ENCODE peak calls at places on chromosomes 4 and X, in seven cellular contexts. L is right cardiac atrium; G is naive thymus-derived CD4-positive, alpha-beta T cell; S is lower lobe of right lung; T is lung; X is heart right ventricle; B is fibroblast of lung. E is an unnamed sample.

GRCh38 chr4:8541981-8542715 is 38.0 kb upstream of the GPR78 start:
- DNase-seq in L (no peak), G (no peak), S (no peak), T (no peak), X (no peak), B (no peak), E (no peak)

GRCh38 chrX:129876734-129877395 is 29.1 kb upstream of the UTP14A start:
- DNase-seq in L (no peak), G (no peak), S (no peak), T (peak; percentile 29), X (no peak), B (peak; percentile 2), E (no peak)

GRCh38 chrX:139932077-139932900 is 564 bp downstream of the ATP11C start:
- DNase-seq in L (peak; percentile 52), G (peak; percentile 43), S (peak; percentile 62), T (peak; percentile 29), X (peak; percentile 44), B (peak; percentile 30), E (no peak)

GRCh38 chrX:19121898-19122640 is at the start of gene ADGRG2:
- DNase-seq in L (peak; percentile 56), G (no peak), S (peak; percentile 54), T (peak; percentile 31), X (peak; percentile 30), B (peak; percentile 24), E (no peak)

GRCh38 chr4:2837904-2838496 is 5.6 kb upstream of the ADD1 start:
- DNase-seq in L (no peak), G (peak; percentile 86), S (peak; percentile 70), T (no peak), X (peak; percentile 27), B (peak; percentile 59), E (no peak)

GRCh38 chr4:148998719-148999118 is 556.5 kb upstream of the NR3C2 start:
- DNase-seq in L (no peak), G (no peak), S (no peak), T (no peak), X (no peak), B (peak; percentile 24), E (no peak)

GRCh38 chr4:56755901-56756300 is 65.6 kb downstream of the SPINK2 start:
- DNase-seq in L (no peak), G (no peak), S (no peak), T (no peak), X (no peak), B (no peak), E (no peak)

GRCh38 chr4:113644398-113644797 is 117.1 kb downstream of the CAMK2D start:
- DNase-seq in L (no peak), G (no peak), S (no peak), T (no peak), X (no peak), B (no peak), E (no peak)

GRCh38 chrX:5724123-5724522 is 504.5 kb downstream of the NLGN4X start:
- DNase-seq in L (no peak), G (no peak), S (no peak), T (no peak), X (no peak), B (no peak), E (no peak)

GRCh38 chr4:6974138-6974848 is 64.7 kb downstream of the TBC1D14 start:
- DNase-seq in L (peak; percentile 81), G (peak; percentile 74), S (peak; percentile 74), T (peak; percentile 83), X (peak; percentile 79), B (peak; percentile 90), E (no peak)

GRCh38 chr4:6991771-6992557 is 51.2 kb upstream of the TADA2B start:
- DNase-seq in L (peak; percentile 37), G (no peak), S (no peak), T (no peak), X (no peak), B (peak; percentile 85), E (no peak)

GRCh38 chr4:118888666-118889312 is at the start of gene SYNPO2:
- DNase-seq in L (peak; percentile 87), G (peak; percentile 11), S (peak; percentile 68), T (peak; percentile 57), X (peak; percentile 84), B (peak; percentile 84), E (no peak)

GRCh38 chr4:168440442-168441264 is 39.6 kb downstream of the DDX60L start:
- DNase-seq in L (no peak), G (no peak), S (no peak), T (no peak), X (no peak), B (peak; percentile 20), E (no peak)

GRCh38 chr4:55947912-55948725 is 626 bp upstream of the CEP135 start:
- DNase-seq in L (no peak), G (peak; percentile 81), S (no peak), T (no peak), X (no peak), B (peak; percentile 95), E (no peak)

GRCh38 chrX:10603612-10604011 is 16.8 kb downstream of the MID1 start:
- DNase-seq in L (no peak), G (no peak), S (no peak), T (no peak), X (no peak), B (no peak), E (no peak)

GRCh38 chrX:10608099-10608498 is 12.3 kb downstream of the MID1 start:
- DNase-seq in L (no peak), G (no peak), S (no peak), T (no peak), X (no peak), B (peak; percentile 93), E (no peak)

GRCh38 chrX:10602646-10603045 is 17.7 kb downstream of the MID1 start:
- DNase-seq in L (no peak), G (no peak), S (no peak), T (no peak), X (no peak), B (no peak), E (no peak)

GRCh38 chrX:10611441-10612090 is 8.8 kb downstream of the MID1 start:
- DNase-seq in L (no peak), G (no peak), S (no peak), T (no peak), X (no peak), B (peak; percentile 56), E (no peak)

DNA sequence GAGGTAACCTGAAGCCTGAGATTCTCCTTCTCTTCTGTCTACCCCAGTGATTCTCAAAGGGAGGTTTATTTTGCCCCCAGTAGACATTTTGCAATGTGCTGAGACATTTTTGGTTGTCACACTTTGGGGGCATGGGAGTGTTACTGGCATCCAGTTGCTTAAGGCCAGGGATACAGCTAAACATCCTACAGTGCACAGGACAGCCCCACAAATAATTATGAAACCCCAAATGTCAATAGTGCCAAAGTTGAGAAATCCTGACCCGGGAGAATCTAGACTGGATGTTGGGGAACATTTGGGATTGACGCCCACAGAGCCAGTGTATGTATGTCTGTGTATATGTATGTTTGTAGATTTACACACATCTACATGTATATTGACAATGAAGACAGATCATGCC is 13.2 kb downstream of the MID1 start:
- DNase-seq in L (no peak), G (no peak), S (no peak), T (no peak), X (no peak), B (no peak), E (no peak)
- H3K4me1 ChIP-seq in L (no peaks in the 10 kb centered on the region), G (no peaks in the 10 kb centered on the region), S (no peaks in the 10 kb centered on the region), T (no peaks in the 10 kb centered on the region), X (peaks cover 18% of the 10 kb centered on the region), B (no peaks in the 10 kb centered on the region), E (peaks cover 4% of the 10 kb centered on the region)

GRCh38 chrX:15751160-15751819 is 13.2 kb downstream of the CA5B start:
- DNase-seq in L (no peak), G (peak; percentile 86), S (no peak), T (no peak), X (no peak), B (peak; percentile 76), E (no peak)
- H3K4me3 ChIP-seq in L (no peak overlapping the region), G (peak overlapping the region; percentile 54), S (no peak overlapping the region), T (no peak overlapping the region), X (no peak overlapping the region), B (no peak overlapping the region), E (no peak overlapping the region)

GRCh38 chrX:110665636-110666035 is 130.0 kb downstream of the CHRDL1 start:
- DNase-seq in L (peak; percentile 24), G (no peak), S (peak; percentile 44), T (peak; percentile 63), X (no peak), B (peak; percentile 1), E (no peak)
- H3K4me1 ChIP-seq in L (no peaks in the 10 kb centered on the region), G (no peaks in the 10 kb centered on the region), S (no peaks in the 10 kb centered on the region), T (no peaks in the 10 kb centered on the region), X (no peaks in the 10 kb centered on the region), B (no peaks in the 10 kb centered on the region), E (no peaks in the 10 kb centered on the region)

GRCh38 chrX:1388651-1389050 is 3.3 kb downstream of the SLC25A6 start:
- DNase-seq in L (no peak), G (no peak), S (peak; percentile 34), T (no peak), X (no peak), B (no peak), E (no peak)
- H3K4me3 ChIP-seq in L (no peak overlapping the region), G (no peak overlapping the region), S (no peak overlapping the region), T (no peak overlapping the region), X (no peak overlapping the region), B (no peak overlapping the region), E (no peak overlapping the region)

GRCh38 chr4:182265881-182266280 is 22.7 kb downstream of the TENM3 start:
- DNase-seq in L (no peak), G (no peak), S (no peak), T (no peak), X (no peak), B (no peak), E (no peak)
- H3K4me1 ChIP-seq in L (no peaks in the 10 kb centered on the region), G (no peaks in the 10 kb centered on the region), S (no peaks in the 10 kb centered on the region), T (no peaks in the 10 kb centered on the region), X (no peaks in the 10 kb centered on the region), B (no peaks in the 10 kb centered on the region), E (no peaks in the 10 kb centered on the region)